ENCODE peak calls at places on chromosomes 2 and 18, in ten cellular contexts. L is Caco-2; R is psoas muscle; A is fibroblast of lung; J is activated CD8-positive, alpha-beta T cell treated with anti-CD3 and anti-CD28 coated beads for 36 hours; O is tibial artery; P is K562; D is WTC11; T is GM12865; K is activated B cell treated with CpG ODN at 0.5 μM for 24 hours. V is an unnamed sample.
A peak's percentile ranks its signal among the peaks of the same experiment; 100 is the strongest.

GRCh38 chr2:48940606-48941005 is 185.1 kb upstream of the LHCGR start:
- DNase-seq in K (no peak), J (no peak), L (no peak), D (no peak), P (no peak), T (no peak), O (no peak), R (no peak), A (peak; percentile 11), V (no peak)

GRCh38 chr2:137975280-137976271 is 11.3 kb downstream of the HNMT start:
- DNase-seq in R (no peak), L (no peak), D (no peak), P (no peak), K (no peak), T (no peak), J (no peak), A (no peak), O (no peak), V (no peak)

GRCh38 chr18:80167947-80168745 is 59.1 kb downstream of the ADNP2 start:
- DNase-seq in L (no peak), R (no peak), P (no peak), D (no peak), K (no peak), J (peak; percentile 13), T (no peak), A (no peak), O (no peak), V (peak; percentile 22)

GRCh38 chr2:159797468-159798375 is at the start of gene CD302:
- DNase-seq in D (peak; percentile 63), L (peak; percentile 60), O (peak; percentile 68), T (peak; percentile 60), P (peak; percentile 38), J (peak; percentile 52), K (peak; percentile 33), A (peak; percentile 62), R (peak; percentile 81), V (peak; percentile 82)

GRCh38 chr2:120675460-120676130 is 60.1 kb upstream of the GLI2 start:
- DNase-seq in J (peak; percentile 63), O (peak; percentile 46), L (peak; percentile 63), R (peak; percentile 62), T (peak; percentile 43), D (peak; percentile 84), P (peak; percentile 77), K (no peak), A (no peak), V (peak; percentile 66)

GRCh38 chr2:46521215-46521683 is 41.9 kb downstream of the TMEM247 start:
- DNase-seq in O (peak; percentile 91), T (peak; percentile 29), D (no peak), L (no peak), K (no peak), A (peak; percentile 62), P (no peak), J (no peak), R (peak; percentile 86), V (peak; percentile 81)

GRCh38 chr2:26528870-26529269 is 50.9 kb upstream of the OTOF start:
- DNase-seq in D (no peak), K (no peak), P (no peak), T (no peak), O (no peak), L (no peak), R (no peak), A (no peak), J (no peak), V (peak; percentile 11)

GRCh38 chr2:207833265-207833751 is 63.6 kb upstream of the FZD5 start:
- DNase-seq in P (no peak), J (no peak), A (no peak), O (no peak), R (no peak), D (no peak), L (no peak), K (no peak), T (peak; percentile 73), V (no peak)

GRCh38 chr2:98846041-98846440 is 90.0 kb downstream of the CRACDL start:
- DNase-seq in P (no peak), D (no peak), K (no peak), A (no peak), R (no peak), T (no peak), O (no peak), L (no peak), J (no peak), V (no peak)

GRCh38 chr18:61587865-61588264 is 254.6 kb downstream of the CDH20 start:
- DNase-seq in P (no peak), R (no peak), A (no peak), K (no peak), J (no peak), L (no peak), D (no peak), T (no peak), O (no peak), V (no peak)

GRCh38 chr2:170975127-170975942 is 46.3 kb downstream of the GORASP2 start:
- DNase-seq in K (no peak), R (no peak), P (no peak), L (no peak), A (no peak), D (no peak), O (no peak), J (no peak), T (no peak), V (no peak)

GRCh38 chr2:162245737-162246136 is 2.5 kb upstream of the FAP start:
- DNase-seq in O (no peak), P (no peak), D (no peak), R (no peak), K (no peak), L (no peak), T (no peak), A (peak; percentile 85), J (no peak), V (no peak)

GRCh38 chr18:72652990-72653593 is 109.0 kb upstream of the CBLN2 start:
- DNase-seq in T (peak; percentile 71), L (peak; percentile 47), J (peak; percentile 67), O (no peak), A (peak; percentile 10), R (no peak), K (no peak), P (peak; percentile 13), D (peak; percentile 77), V (no peak)

GRCh38 chr2:118061135-118061955 is 26.9 kb upstream of the INSIG2 start:
- DNase-seq in R (no peak), T (peak; percentile 71), D (no peak), A (peak; percentile 60), O (peak; percentile 26), J (peak; percentile 4), L (no peak), P (no peak), K (no peak), V (no peak)

GRCh38 chr2:230798769-230799399 is 65.9 kb upstream of the ITM2C start:
- DNase-seq in D (no peak), J (peak; percentile 58), O (no peak), L (no peak), R (no peak), A (peak; percentile 43), P (peak; percentile 22), K (no peak), T (peak; percentile 73), V (no peak)

GRCh38 chr2:144083211-144083610 is 436.7 kb downstream of the ZEB2 start:
- DNase-seq in L (no peak), P (no peak), K (no peak), O (no peak), R (no peak), T (no peak), D (no peak), J (no peak), A (peak; percentile 86), V (no peak)

GRCh38 chr2:43368483-43369385 is 142.3 kb upstream of the ZFP36L2 start:
- DNase-seq in T (no peak), D (no peak), P (no peak), K (no peak), J (no peak), A (peak; percentile 61), O (no peak), L (no peak), R (no peak), V (no peak)

GRCh38 chr2:118059919-118060478 is 28.3 kb upstream of the INSIG2 start:
- DNase-seq in A (peak; percentile 99), L (no peak), O (no peak), K (no peak), D (no peak), P (no peak), T (peak; percentile 76), J (no peak), R (no peak), V (no peak)

GRCh38 chr2:44772131-44772530 is 169.4 kb upstream of the SIX3 start:
- DNase-seq in R (no peak), K (no peak), J (no peak), A (no peak), O (no peak), T (no peak), L (no peak), D (no peak), P (no peak), V (no peak)

GRCh38 chr2:54629914-54630609 is 93.4 kb upstream of the EML6 start:
- DNase-seq in R (peak; percentile 80), J (peak; percentile 67), A (peak; percentile 69), D (no peak), L (peak; percentile 60), O (peak; percentile 64), T (peak; percentile 53), P (no peak), K (no peak), V (no peak)

GRCh38 chr2:44582363-44583008 is 220.7 kb downstream of the CAMKMT start:
- DNase-seq in J (no peak), O (no peak), A (peak; percentile 50), T (no peak), L (no peak), D (no peak), R (no peak), P (no peak), K (no peak), V (no peak)

GRCh38 chr18:28961669-28962228 is 784.8 kb upstream of the CDH2 start:
- DNase-seq in A (peak; percentile 6), O (no peak), P (no peak), K (no peak), T (peak; percentile 3), R (no peak), D (peak; percentile 21), L (no peak), J (peak; percentile 1), V (no peak)
- TF ChIP-seq CTCF in A (peak; percentile 59), O (no peak), P (peak; percentile 27), K (no peak), T (peak; percentile 2), R (no peak), D (peak; percentile 45), L (peak; percentile 43), J (no peak), V (no peak)

GRCh38 chr2:173493874-173494273 is 139.2 kb downstream of the CDCA7 start:
- DNase-seq in R (no peak), K (no peak), D (no peak), L (no peak), T (no peak), O (no peak), P (no peak), A (no peak), J (no peak), V (no peak)
- TF ChIP-seq CTCF in R (no peak), K (no peak), D (no peak), L (no peak), T (no peak), O (no peak), P (no peak), A (peak; percentile 25), J (no peak), V (no peak)

GRCh38 chr2:238061310-238062202 is 755 bp downstream of the SCLY start:
- DNase-seq in O (peak; percentile 23), R (no peak), L (peak; percentile 40), T (peak; percentile 55), J (peak; percentile 47), D (peak; percentile 57), P (peak; percentile 21), A (peak; percentile 34), K (no peak), V (no peak)
- TF ChIP-seq CTCF in O (no peak), R (no peak), L (no peak), T (no peak), J (no peak), D (no peak), P (no peak), A (no peak), K (no peak), V (no peak)

GRCh38 chr2:66126936-66127527 is 307.9 kb upstream of the MEIS1 start:
- DNase-seq in D (no peak), A (no peak), O (no peak), R (no peak), T (no peak), K (no peak), P (no peak), J (no peak), L (no peak), V (no peak)
- TF ChIP-seq CTCF in D (no peak), A (no peak), O (no peak), R (no peak), T (no peak), K (no peak), P (no peak), J (no peak), L (no peak), V (no peak)